ENCODE peak calls at places on chromosomes 2 and 18, in six cellular contexts. A is Panc1, H is SK-N-SH, E is H1, K is stomach, G is sigmoid colon. I is an unnamed sample.

GRCh38 chr2:217647925-217648324 is 354.9 kb downstream of the TNS1 start:
- DNase-seq in A (no peak), H (no peak), E (no peak), K (no peak), G (no peak), I (no peak)

GRCh38 chr2:148599112-148599991 is 45.2 kb upstream of the EPC2 start:
- DNase-seq in A (no peak), H (no peak), E (no peak), K (no peak), G (no peak), I (no peak)

GRCh38 chr2:240742602-240743095 is 51.0 kb downstream of the AQP12A start:
- DNase-seq in A (no peak), H (no peak), E (no peak), K (no peak), G (no peak), I (no peak)

GRCh38 chr2:75142081-75142480 is 57.2 kb downstream of the TACR1 start:
- DNase-seq in A (no peak), H (no peak), E (no peak), K (no peak), G (peak; percentile 65), I (no peak)

GRCh38 chr2:109343460-109343859 is 214.5 kb downstream of the SH3RF3 start:
- DNase-seq in A (no peak), H (no peak), E (no peak), K (no peak), G (no peak), I (no peak)

GRCh38 chr2:180519276-180519675 is 461.1 kb upstream of the UBE2E3 start:
- DNase-seq in A (no peak), H (no peak), E (no peak), K (no peak), G (no peak), I (no peak)

GRCh38 chr2:131105950-131106801 is 1.0 kb downstream of the PLEKHB2 start:
- DNase-seq in A (no peak), H (peak; percentile 27), E (no peak), K (peak; percentile 42), G (no peak), I (peak; percentile 84)

GRCh38 chr2:158650646-158651357 is 144.3 kb upstream of the DAPL1 start:
- DNase-seq in A (no peak), H (no peak), E (no peak), K (no peak), G (no peak), I (no peak)

GRCh38 chr2:26978061-26978596 is 7.7 kb downstream of the MAPRE3 start:
- DNase-seq in A (no peak), H (peak; percentile 65), E (no peak), K (peak; percentile 94), G (no peak), I (no peak)

DNA sequence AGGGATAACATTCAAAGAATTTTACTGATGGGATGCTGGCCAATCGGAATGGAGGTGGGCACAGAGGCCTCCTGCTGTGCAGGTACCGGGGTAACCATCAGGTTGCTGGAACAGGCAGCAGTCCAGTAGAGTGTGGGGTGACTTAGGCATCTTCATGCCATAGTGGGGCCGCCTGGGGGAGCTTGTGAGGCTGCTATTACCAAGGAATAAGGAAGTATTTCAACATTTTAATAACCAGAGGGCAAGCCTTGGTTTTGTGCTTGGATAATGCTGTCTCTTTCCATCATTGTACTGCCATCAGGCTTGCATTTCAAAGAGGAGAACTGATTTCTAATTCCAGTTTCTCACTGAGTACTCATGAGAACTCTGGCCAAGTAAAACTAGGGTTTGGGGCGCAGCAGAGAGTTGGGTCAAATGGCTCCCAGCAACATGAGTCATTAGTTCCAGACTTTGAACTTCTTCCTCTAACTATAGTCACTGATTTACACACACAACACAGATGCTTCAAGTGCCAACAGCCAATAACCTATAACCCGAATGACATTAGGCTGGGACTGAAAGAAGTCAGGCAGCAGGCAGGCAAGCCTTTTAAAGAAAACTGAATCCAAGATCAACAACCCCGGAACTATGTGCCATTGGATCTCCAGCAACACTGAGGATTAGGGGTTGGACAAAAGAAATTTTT is 56.1 kb upstream of the FHL2 start:
- DNase-seq in A (peak; percentile 82), H (no peak), E (no peak), K (peak; percentile 52), G (no peak), I (no peak)
- TF ChIP-seq POLR2AphosphoS5 in A (no peak), H (no peak), E (no peak), K (no peak), G (no peak), I (no peak)

GRCh38 chr2:229275506-229275905 is 4.4 kb upstream of the PID1 start:
- DNase-seq in A (no peak), H (no peak), E (no peak), K (no peak), G (no peak), I (no peak)

GRCh38 chr2:229269146-229269545 is 1.9 kb downstream of the PID1 start:
- DNase-seq in A (no peak), H (no peak), E (no peak), K (no peak), G (peak; percentile 69), I (no peak)

GRCh38 chr2:229269986-229270385 is 1.1 kb downstream of the PID1 start:
- DNase-seq in A (no peak), H (no peak), E (no peak), K (no peak), G (no peak), I (no peak)

GRCh38 chr2:229270551-229271410 is at the start of gene PID1:
- DNase-seq in A (no peak), H (peak; percentile 85), E (no peak), K (no peak), G (peak; percentile 72), I (peak; percentile 75)

DNA sequence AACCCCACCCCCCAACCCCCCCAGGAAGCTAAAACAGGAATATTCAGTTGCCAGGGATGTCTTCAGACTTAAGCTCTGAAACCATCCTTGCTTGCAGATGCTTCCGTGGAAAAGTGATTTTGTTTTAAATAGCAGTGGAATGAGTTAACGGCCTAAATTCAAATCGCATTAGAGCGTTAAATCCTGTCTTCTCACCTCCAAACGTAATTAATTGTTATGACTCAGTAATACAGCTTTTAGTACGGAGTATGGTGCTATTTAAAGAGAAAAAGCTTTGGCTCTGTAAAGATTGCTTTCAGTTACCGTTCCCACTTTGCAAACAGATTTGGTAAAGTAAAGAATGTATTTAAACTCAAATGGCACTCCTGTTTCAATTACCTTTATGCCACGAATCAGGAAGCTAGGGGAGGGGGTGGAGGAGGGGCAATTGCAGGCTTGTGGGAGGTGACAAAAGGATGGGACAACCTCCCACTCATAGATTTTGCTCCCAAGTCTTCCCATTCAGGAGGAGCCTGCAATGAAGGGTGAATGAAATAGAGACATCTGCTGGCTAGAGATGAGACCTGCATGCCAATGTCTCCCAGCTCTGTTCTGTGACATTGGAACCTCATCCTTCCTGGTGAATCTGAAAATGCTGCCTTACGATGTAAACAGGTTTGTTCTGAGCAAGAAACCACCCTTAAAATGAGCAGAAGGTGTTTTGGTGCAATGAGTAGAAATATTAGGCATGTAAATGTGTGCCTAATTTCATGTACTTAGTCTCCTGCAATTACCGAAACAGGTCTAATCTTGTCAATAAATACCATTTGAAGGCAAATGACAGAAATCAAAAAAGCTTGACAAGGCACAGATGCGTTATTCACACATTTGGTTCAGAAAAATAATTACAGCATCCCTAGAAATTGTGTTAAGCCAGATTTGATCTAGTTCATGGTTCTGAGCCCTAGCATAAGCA is 2.6 kb upstream of the PID1 start:
- DNase-seq in A (peak; percentile 61), H (peak; percentile 79), E (peak; percentile 73), K (peak; percentile 31), G (peak; percentile 80), I (no peak)
- H3K4me3 ChIP-seq in A (peak overlapping the region; percentile 15), H (peak overlapping the region; percentile 47), E (peak overlapping the region; percentile 1), K (no peak overlapping the region), G (peak overlapping the region; percentile 18), I (no peak overlapping the region)

GRCh38 chr18:48634975-48635374 is 96.1 kb downstream of the CTIF start:
- DNase-seq in A (no peak), H (no peak), E (no peak), K (no peak), G (no peak), I (no peak)

GRCh38 chr18:48637081-48637990 is 98.5 kb downstream of the CTIF start:
- DNase-seq in A (no peak), H (no peak), E (no peak), K (no peak), G (no peak), I (no peak)

GRCh38 chr18:48634491-48634890 is 95.7 kb downstream of the CTIF start:
- DNase-seq in A (no peak), H (no peak), E (no peak), K (no peak), G (no peak), I (no peak)

GRCh38 chr18:48636436-48636835 is 97.6 kb downstream of the CTIF start:
- DNase-seq in A (no peak), H (no peak), E (no peak), K (no peak), G (no peak), I (no peak)

GRCh38 chr18:48635806-48636205 is 97.0 kb downstream of the CTIF start:
- DNase-seq in A (no peak), H (no peak), E (no peak), K (no peak), G (no peak), I (no peak)
- H3K4me1 ChIP-seq in A (no peaks in the 10 kb centered on the region), H (peaks cover 3% of the 10 kb centered on the region), E (peaks cover 10% of the 10 kb centered on the region), K (no peaks in the 10 kb centered on the region), G (no peaks in the 10 kb centered on the region), I (no peaks in the 10 kb centered on the region)

DNA sequence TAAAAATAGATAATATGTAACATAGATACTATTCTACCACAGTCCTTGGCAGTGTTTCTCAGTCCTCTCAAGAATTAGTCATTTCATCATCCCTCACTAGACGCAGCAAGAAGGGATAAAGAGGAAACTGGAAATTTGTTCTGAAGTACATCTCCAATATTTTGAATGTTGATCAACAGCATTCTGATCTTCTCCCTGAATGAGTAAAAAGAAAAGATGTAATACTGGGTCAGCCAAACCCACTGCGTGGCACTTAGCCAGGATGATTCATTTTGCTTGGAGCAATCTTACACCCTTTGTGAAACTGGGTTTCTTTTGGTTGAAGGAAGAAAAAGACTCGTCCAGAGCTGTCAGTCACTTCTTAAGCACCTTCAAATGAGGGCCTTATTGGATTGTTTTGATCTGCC is 54.1 kb downstream of the TAF1B start:
- DNase-seq in A (peak; percentile 36), H (no peak), E (no peak), K (peak; percentile 64), G (peak; percentile 90), I (no peak)
- TF ChIP-seq POLR2AphosphoS5 in A (no peak), H (no peak), E (no peak), K (no peak), G (no peak), I (no peak)

DNA sequence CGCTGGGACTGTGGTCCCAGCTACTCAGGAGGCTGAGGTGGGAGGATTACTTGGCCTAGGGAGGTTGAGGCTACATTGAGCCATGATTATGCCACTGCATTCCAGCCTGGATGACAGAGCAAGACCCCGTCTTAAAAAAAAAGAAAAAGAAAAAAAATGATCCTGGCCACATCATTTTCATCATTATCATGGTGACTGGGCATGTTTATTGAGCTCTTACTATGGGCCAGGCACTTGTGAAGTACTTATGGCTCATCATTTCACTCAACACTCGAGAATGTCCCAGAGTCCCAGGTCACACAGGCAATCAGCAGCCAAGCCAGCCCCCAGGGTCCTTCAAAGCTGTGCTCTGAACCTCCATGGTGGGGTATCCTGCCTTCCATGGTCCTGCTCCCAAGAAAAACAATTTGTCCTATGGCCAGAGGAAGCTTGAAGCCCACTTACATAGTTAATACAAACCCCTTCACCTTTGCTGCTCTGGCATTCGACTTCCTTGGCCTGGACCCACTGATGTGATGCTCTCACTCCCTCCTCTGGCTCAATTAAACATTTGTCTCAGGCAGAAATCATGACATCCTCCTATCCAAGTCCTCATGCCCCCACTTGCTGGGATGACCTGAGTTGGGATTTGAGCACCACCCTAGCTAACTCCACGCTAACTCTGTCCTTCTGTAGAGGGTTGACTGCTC is 3.8 kb upstream of the CNNM4 start:
- DNase-seq in A (no peak), H (no peak), E (no peak), K (no peak), G (no peak), I (peak; percentile 14)
- H3K4me3 ChIP-seq in A (no peak overlapping the region), H (no peak overlapping the region), E (no peak overlapping the region), K (no peak overlapping the region), G (no peak overlapping the region), I (no peak overlapping the region)

GRCh38 chr2:39914949-39915348 is 135.9 kb upstream of the THUMPD2 start:
- DNase-seq in A (no peak), H (no peak), E (no peak), K (no peak), G (no peak), I (no peak)
- H3K4me1 ChIP-seq in A (no peaks in the 10 kb centered on the region), H (no peaks in the 10 kb centered on the region), E (no peaks in the 10 kb centered on the region), K (peaks cover 7% of the 10 kb centered on the region), G (peaks cover 5% of the 10 kb centered on the region), I (peaks cover 5% of the 10 kb centered on the region)